ENCODE peak calls at places on chromosome 21, in seven cellular contexts. A is fibroblast of mammary gland, D is hypothalamus, M is body of pancreas, O is A549, E is omental fat pad, H is fibroblast of the conjunctiva. P is an unnamed sample.

GRCh38 chr21:36330904-36331303 is 10.9 kb downstream of the MORC3 start:
- DNase-seq in A (peak), D (no peak), M (peak), O (peak), E (no peak), H (peak), P (peak)

GRCh38 chr21:45545236-45545570 is 3.0 kb upstream of the SLC19A1 start:
- DNase-seq in A (no peak), D (no peak), M (no peak), O (no peak), E (no peak), H (no peak), P (no peak)

GRCh38 chr21:44020551-44020950 is 8.4 kb downstream of the TRAPPC10 start:
- DNase-seq in A (no peak), D (no peak), M (no peak), O (no peak), E (no peak), H (no peak), P (no peak)

GRCh38 chr21:46641656-46642055 is 6.2 kb downstream of the PRMT2 start:
- DNase-seq in A (no peak), D (no peak), M (no peak), O (no peak), E (no peak), H (no peak), P (no peak)

GRCh38 chr21:21860888-21861287 is 862.7 kb downstream of the NCAM2 start:
- DNase-seq in A (peak), D (no peak), M (no peak), O (no peak), E (no peak), H (peak), P (no peak)

GRCh38 chr21:42193131-42193671 is 25.7 kb upstream of the ABCG1 start:
- DNase-seq in A (no peak), D (no peak), M (no peak), O (no peak), E (no peak), H (no peak), P (no peak)

GRCh38 chr21:34806423-34806822 is 137.6 kb downstream of the CLIC6 start:
- DNase-seq in A (no peak), D (no peak), M (no peak), O (no peak), E (no peak), H (no peak), P (no peak)

GRCh38 chr21:25895565-25896205 is 160.9 kb downstream of the GABPA start:
- DNase-seq in A (peak), D (no peak), M (peak), O (no peak), E (no peak), H (peak), P (no peak)

GRCh38 chr21:27779604-27780003 is 812.7 kb upstream of the ADAMTS5 start:
- DNase-seq in A (no peak), D (no peak), M (no peak), O (no peak), E (no peak), H (no peak), P (no peak)

GRCh38 chr21:46357335-46357604 is 33.3 kb downstream of the PCNT start:
- DNase-seq in A (no peak), D (no peak), M (no peak), O (no peak), E (no peak), H (no peak), P (no peak)

GRCh38 chr21:44955803-44956175 is 16.0 kb downstream of the SLX9 start:
- DNase-seq in A (no peak), D (no peak), M (no peak), O (no peak), E (no peak), H (no peak), P (no peak)

GRCh38 chr21:42417533-42417932 is 13.8 kb downstream of the UBASH3A start:
- DNase-seq in A (no peak), D (no peak), M (no peak), O (no peak), E (no peak), H (no peak), P (no peak)

GRCh38 chr21:18772404-18772803 is 368.8 kb upstream of the TMPRSS15 start:
- DNase-seq in A (peak), D (no peak), M (no peak), O (no peak), E (no peak), H (peak), P (no peak)

GRCh38 chr21:41923641-41924342 is 30.0 kb downstream of the C2CD2 start:
- DNase-seq in A (peak), D (no peak), M (peak), O (no peak), E (no peak), H (no peak), P (no peak)

GRCh38 chr21:46114963-46115362 is 17.1 kb downstream of the COL6A2 start:
- DNase-seq in A (peak), D (no peak), M (peak), O (no peak), E (peak), H (no peak), P (no peak)

GRCh38 chr21:34762761-34763160 is 94.0 kb downstream of the CLIC6 start:
- DNase-seq in A (peak), D (no peak), M (no peak), O (no peak), E (no peak), H (no peak), P (no peak)

GRCh38 chr21:17775431-17776126 is 43.6 kb downstream of the C21orf91 start:
- DNase-seq in A (no peak), D (no peak), M (no peak), O (no peak), E (no peak), H (no peak), P (no peak)

GRCh38 chr21:26072891-26073615 is 97.5 kb downstream of the APP start:
- DNase-seq in A (peak), D (no peak), M (no peak), O (no peak), E (no peak), H (no peak), P (no peak)

GRCh38 chr21:25967566-25968438 is 202.8 kb downstream of the APP start:
- DNase-seq in A (no peak), D (no peak), M (no peak), O (no peak), E (no peak), H (no peak), P (no peak)

GRCh38 chr21:44379991-44380865 is 26.8 kb downstream of the TRPM2 start:
- DNase-seq in A (no peak), D (no peak), M (no peak), O (no peak), E (no peak), H (no peak), P (no peak)

GRCh38 chr21:46328151-46328550 is 4.2 kb downstream of the PCNT start:
- DNase-seq in A (no peak), D (no peak), M (no peak), O (no peak), E (no peak), H (no peak), P (no peak)

GRCh38 chr21:34956416-34957316 is 92.4 kb downstream of the RUNX1 start:
- DNase-seq in A (no peak), D (no peak), M (no peak), O (peak), E (no peak), H (no peak), P (no peak)

GRCh38 chr21:39238275-39238674 is 55.0 kb upstream of the PSMG1 start:
- DNase-seq in A (no peak), D (no peak), M (no peak), O (no peak), E (no peak), H (no peak), P (no peak)

GRCh38 chr21:14875704-14876364 is 189.0 kb downstream of the NRIP1 start:
- DNase-seq in A (no peak), D (no peak), M (no peak), O (no peak), E (no peak), H (no peak), P (no peak)

GRCh38 chr21:42568834-42569731 is 55.4 kb downstream of the SLC37A1 start:
- DNase-seq in A (no peak), D (no peak), M (peak), O (no peak), E (no peak), H (no peak), P (no peak)

GRCh38 chr21:45763506-45763905 is 120.0 kb downstream of the PCBP3 start:
- DNase-seq in A (no peak), D (no peak), M (no peak), O (no peak), E (no peak), H (no peak), P (no peak)

GRCh38 chr21:31898898-31899630 is 26.2 kb downstream of the HUNK start:
- DNase-seq in A (no peak), D (no peak), M (no peak), O (no peak), E (no peak), H (no peak), P (no peak)

GRCh38 chr21:27085387-27085786 is 118.5 kb upstream of the ADAMTS5 start:
- DNase-seq in A (no peak), D (no peak), M (no peak), O (no peak), E (no peak), H (no peak), P (no peak)

GRCh38 chr21:38244885-38245869 is 11.6 kb upstream of the KCNJ15 start:
- DNase-seq in A (peak), D (no peak), M (no peak), O (peak), E (no peak), H (peak), P (no peak)

GRCh38 chr21:42848932-42849758 is 30.2 kb downstream of the WDR4 start:
- DNase-seq in A (no peak), D (no peak), M (no peak), O (no peak), E (no peak), H (no peak), P (no peak)

GRCh38 chr21:15255359-15256157 is 190.8 kb upstream of the NRIP1 start:
- DNase-seq in A (peak), D (no peak), M (no peak), O (no peak), E (no peak), H (no peak), P (no peak)

GRCh38 chr21:38261851-38262250 is 5.1 kb downstream of the KCNJ15 start:
- DNase-seq in A (peak), D (no peak), M (no peak), O (peak), E (no peak), H (peak), P (no peak)

GRCh38 chr21:17461582-17461981 is 51.3 kb upstream of the CXADR start:
- DNase-seq in A (peak), D (no peak), M (no peak), O (peak), E (no peak), H (no peak), P (no peak)

GRCh38 chr21:44892536-44893277 is 19.2 kb upstream of the PTTG1IP start:
- DNase-seq in A (peak), D (peak), M (peak), O (no peak), E (peak), H (no peak), P (peak)

GRCh38 chr21:45136500-45136899 is 62.1 kb downstream of the ADARB1 start:
- DNase-seq in A (no peak), D (no peak), M (no peak), O (no peak), E (no peak), H (no peak), P (no peak)

GRCh38 chr21:41365377-41366107 is 3.7 kb downstream of the MX2 start:
- DNase-seq in A (no peak), D (no peak), M (no peak), O (no peak), E (no peak), H (no peak), P (no peak)

GRCh38 chr21:14259669-14260458 is 43.9 kb downstream of the RBM11 start:
- DNase-seq in A (peak), D (no peak), M (no peak), O (peak), E (no peak), H (peak), P (peak)

P was measured in HuH-7.5.